ENCODE peak calls at places on chromosomes 4 and X, in eight cellular contexts. One of them, this sample, is unnamed.

GRCh38 chrX:118528089-118528753 is 32.6 kb downstream of the DOCK11 start:
- DNase-seq in left ventricle myocardium inferior: no peak
- DNase-seq in NCI-H1417: no peak
- DNase-seq in WTC11: no peak
- DNase-seq in pancreas: no peak
- DNase-seq in hepatic stellate cell: no peak
- DNase-seq in left cardiac atrium: no peak
- DNase-seq in glomerular endothelial cell: no peak
- DNase-seq in this sample: no peak

GRCh38 chr4:99459546-99460042 is 24.5 kb upstream of the ADH7 start:
- DNase-seq in hepatic stellate cell: no peak
- DNase-seq in pancreas: no peak
- DNase-seq in WTC11: no peak
- DNase-seq in NCI-H1417: no peak
- DNase-seq in left cardiac atrium: no peak
- DNase-seq in glomerular endothelial cell: no peak
- DNase-seq in left ventricle myocardium inferior: no peak
- DNase-seq in this sample: no peak

GRCh38 chr4:71608674-71609062 is 175.2 kb downstream of the GC start:
- DNase-seq in NCI-H1417: no peak
- DNase-seq in glomerular endothelial cell: no peak
- DNase-seq in left cardiac atrium: no peak
- DNase-seq in left ventricle myocardium inferior: no peak
- DNase-seq in pancreas: no peak
- DNase-seq in hepatic stellate cell: no peak
- DNase-seq in WTC11: no peak
- DNase-seq in this sample: no peak

GRCh38 chr4:2663275-2663674 is 92.9 kb downstream of the TNIP2 start:
- DNase-seq in NCI-H1417: no peak
- DNase-seq in left cardiac atrium: no peak
- DNase-seq in pancreas: no peak
- DNase-seq in WTC11: no peak
- DNase-seq in glomerular endothelial cell: no peak
- DNase-seq in left ventricle myocardium inferior: no peak
- DNase-seq in hepatic stellate cell: no peak
- DNase-seq in this sample: peak; percentile 3

GRCh38 chrX:79290596-79290995 is 76.5 kb downstream of the ITM2A start:
- DNase-seq in glomerular endothelial cell: no peak
- DNase-seq in pancreas: no peak
- DNase-seq in left ventricle myocardium inferior: no peak
- DNase-seq in WTC11: no peak
- DNase-seq in left cardiac atrium: no peak
- DNase-seq in NCI-H1417: no peak
- DNase-seq in hepatic stellate cell: no peak
- DNase-seq in this sample: no peak

GRCh38 chr4:8770518-8771257 is 101.0 kb downstream of the HMX1 start:
- DNase-seq in left ventricle myocardium inferior: peak; percentile 6
- DNase-seq in pancreas: no peak
- DNase-seq in left cardiac atrium: peak; percentile 0
- DNase-seq in NCI-H1417: no peak
- DNase-seq in glomerular endothelial cell: no peak
- DNase-seq in hepatic stellate cell: no peak
- DNase-seq in WTC11: no peak
- DNase-seq in this sample: no peak

GRCh38 chrX:16839852-16840460 is 30.2 kb downstream of the RBBP7 start:
- DNase-seq in left ventricle myocardium inferior: no peak
- DNase-seq in pancreas: no peak
- DNase-seq in NCI-H1417: no peak
- DNase-seq in glomerular endothelial cell: no peak
- DNase-seq in hepatic stellate cell: no peak
- DNase-seq in WTC11: no peak
- DNase-seq in left cardiac atrium: no peak
- DNase-seq in this sample: no peak

GRCh38 chrX:154025230-154025629 is 5.5 kb upstream of the IRAK1 start:
- DNase-seq in left cardiac atrium: no peak
- DNase-seq in glomerular endothelial cell: no peak
- DNase-seq in left ventricle myocardium inferior: no peak
- DNase-seq in hepatic stellate cell: no peak
- DNase-seq in pancreas: no peak
- DNase-seq in WTC11: no peak
- DNase-seq in NCI-H1417: peak; percentile 17
- DNase-seq in this sample: no peak

GRCh38 chr4:190020790-190021717 is 6.0 kb downstream of the FRG2 start:
- DNase-seq in glomerular endothelial cell: no peak
- DNase-seq in pancreas: peak; percentile 50
- DNase-seq in WTC11: peak; percentile 73
- DNase-seq in NCI-H1417: no peak
- DNase-seq in hepatic stellate cell: peak; percentile 65
- DNase-seq in left ventricle myocardium inferior: no peak
- DNase-seq in left cardiac atrium: peak; percentile 54
- DNase-seq in this sample: no peak

GRCh38 chrX:68045008-68045577 is 388.2 kb downstream of the OPHN1 start:
- DNase-seq in glomerular endothelial cell: no peak
- DNase-seq in left ventricle myocardium inferior: no peak
- DNase-seq in NCI-H1417: peak; percentile 72
- DNase-seq in hepatic stellate cell: no peak
- DNase-seq in WTC11: no peak
- DNase-seq in pancreas: no peak
- DNase-seq in left cardiac atrium: no peak
- DNase-seq in this sample: no peak

GRCh38 chrX:19825271-19825670 is 62.1 kb downstream of the SH3KBP1 start:
- DNase-seq in NCI-H1417: no peak
- DNase-seq in left ventricle myocardium inferior: no peak
- DNase-seq in left cardiac atrium: no peak
- DNase-seq in hepatic stellate cell: no peak
- DNase-seq in pancreas: no peak
- DNase-seq in WTC11: no peak
- DNase-seq in glomerular endothelial cell: no peak
- DNase-seq in this sample: no peak

GRCh38 chr4:8294036-8294435 is 24.5 kb downstream of the HTRA3 start:
- DNase-seq in glomerular endothelial cell: no peak
- DNase-seq in left ventricle myocardium inferior: no peak
- DNase-seq in pancreas: no peak
- DNase-seq in hepatic stellate cell: no peak
- DNase-seq in NCI-H1417: no peak
- DNase-seq in left cardiac atrium: no peak
- DNase-seq in WTC11: no peak
- DNase-seq in this sample: no peak

GRCh38 chr4:8912506-8912905 is 40.9 kb upstream of the HMX1 start:
- DNase-seq in left cardiac atrium: no peak
- DNase-seq in hepatic stellate cell: peak; percentile 4
- DNase-seq in glomerular endothelial cell: no peak
- DNase-seq in pancreas: no peak
- DNase-seq in NCI-H1417: no peak
- DNase-seq in left ventricle myocardium inferior: no peak
- DNase-seq in WTC11: no peak
- DNase-seq in this sample: no peak

GRCh38 chr4:74334636-74335035 is 26.4 kb downstream of the EPGN start:
- DNase-seq in left ventricle myocardium inferior: no peak
- DNase-seq in pancreas: no peak
- DNase-seq in left cardiac atrium: no peak
- DNase-seq in glomerular endothelial cell: no peak
- DNase-seq in NCI-H1417: no peak
- DNase-seq in WTC11: no peak
- DNase-seq in hepatic stellate cell: no peak
- DNase-seq in this sample: no peak